ENCODE peak calls at places on chromosomes 7 and 10, in seven cellular contexts. A is lung, N is GM12864, Q is body of pancreas, Z is small intestine, X is mammary epithelial cell, E is uterus. O is an unnamed sample.

GRCh38 chr7:116354171-116354545 is 143.8 kb downstream of the TES start:
- DNase-seq in N (no peak), Z (no peak), X (no peak), Q (peak), E (peak), A (peak), O (peak)

GRCh38 chr7:34260282-34260681 is 354.9 kb downstream of the BMPER start:
- DNase-seq in N (no peak), X (peak), A (no peak), Q (no peak), E (no peak), Z (no peak), O (peak)

GRCh38 chr10:97066877-97067555 is 118.7 kb downstream of the SLIT1 start:
- DNase-seq in A (no peak), Q (no peak), N (no peak), X (no peak), E (no peak), Z (no peak), O (no peak)

GRCh38 chr10:15678851-15679250 is 40.9 kb downstream of the ITGA8 start:
- DNase-seq in A (no peak), Q (no peak), X (no peak), Z (no peak), E (no peak), N (no peak), O (no peak)

GRCh38 chr7:55964802-55965470 is 551 bp downstream of the NIPSNAP2 start:
- DNase-seq in X (peak), Q (peak), N (no peak), A (peak), Z (peak), E (peak), O (no peak)

GRCh38 chr7:81816312-81816711 is 46.5 kb upstream of the HGF start:
- DNase-seq in X (no peak), E (no peak), Q (no peak), A (no peak), Z (no peak), N (no peak), O (no peak)

GRCh38 chr10:17257466-17258321 is 29.7 kb downstream of the VIM start:
- DNase-seq in A (peak), X (peak), Z (peak), Q (peak), N (peak), E (peak), O (peak)

GRCh38 chr7:140455743-140456142 is 23.6 kb downstream of the MKRN1 start:
- DNase-seq in A (no peak), Q (no peak), E (no peak), Z (no peak), N (no peak), X (no peak), O (no peak)

GRCh38 chr10:33774857-33775256 is 440.4 kb upstream of the NRP1 start:
- DNase-seq in A (no peak), X (no peak), Z (no peak), E (no peak), N (no peak), Q (no peak), O (no peak)

GRCh38 chr10:3943695-3944257 is 158.8 kb upstream of the KLF6 start:
- DNase-seq in Z (no peak), N (no peak), A (no peak), E (no peak), Q (no peak), X (no peak), O (no peak)

GRCh38 chr7:64308019-64308275 is 5.8 kb upstream of the ZNF736 start:
- DNase-seq in A (peak), Z (peak), E (no peak), Q (peak), X (no peak), N (no peak), O (no peak)
- H3K4me3 ChIP-seq in A (no peak), Z (no peak), E (peak), Q (no peak), X (no peak), N (peak), O (no peak)

GRCh38 chr10:61835909-61836232 is 65.6 kb upstream of the ARID5B start:
- DNase-seq in Z (no peak), N (no peak), E (no peak), A (no peak), Q (no peak), X (peak), O (no peak)
- H3K4me3 ChIP-seq in Z (no peak), N (no peak), E (no peak), A (no peak), Q (no peak), X (no peak), O (no peak)

GRCh38 chr10:86671985-86672710 is 3.8 kb downstream of the LDB3 start:
- DNase-seq in Z (no peak), E (peak), N (no peak), A (no peak), X (no peak), Q (no peak), O (peak)

GRCh38 chr10:86674912-86675311 is 6.6 kb downstream of the LDB3 start:
- DNase-seq in X (no peak), A (no peak), E (no peak), Z (no peak), N (no peak), Q (no peak), O (no peak)

GRCh38 chr10:86671419-86671818 is 3.1 kb downstream of the LDB3 start:
- DNase-seq in X (no peak), N (no peak), E (no peak), Q (no peak), A (no peak), Z (peak), O (no peak)

GRCh38 chr10:86673827-86674581 is 5.7 kb downstream of the LDB3 start:
- DNase-seq in A (no peak), E (no peak), Q (no peak), X (no peak), N (no peak), Z (no peak), O (no peak)

DNA sequence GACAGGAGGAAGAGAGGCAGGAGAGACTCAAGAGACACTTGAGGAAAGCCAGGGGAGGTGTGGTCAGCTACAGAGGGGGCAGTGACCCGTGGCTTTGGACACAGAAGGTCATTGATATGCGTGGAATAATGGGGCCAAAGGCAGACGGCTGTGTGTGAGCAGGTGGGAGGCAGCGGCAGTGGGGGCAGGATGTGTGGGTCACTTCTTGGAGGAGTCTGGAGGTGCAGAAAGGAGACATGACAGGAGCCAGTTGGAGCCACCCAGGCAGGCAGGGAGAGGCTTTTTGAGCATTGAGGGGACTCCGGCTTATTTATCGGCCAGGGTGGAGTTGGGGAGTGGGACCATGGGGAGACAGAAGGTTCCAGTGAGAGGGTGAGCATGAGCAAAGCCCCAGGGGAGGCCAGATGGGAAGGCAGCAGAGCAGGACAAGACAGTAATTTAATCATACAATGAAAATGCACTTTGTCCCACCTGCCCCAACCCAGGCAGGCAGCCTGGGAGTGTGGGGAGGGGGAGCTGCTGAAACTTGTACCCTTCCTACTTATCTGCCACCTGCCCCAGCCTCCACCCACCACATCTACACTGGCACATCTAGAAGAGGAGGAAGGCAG is 5.0 kb downstream of the LDB3 start:
- DNase-seq in X (no peak), E (no peak), A (no peak), Q (no peak), Z (no peak), N (no peak), O (no peak)
- H3K4me3 ChIP-seq in X (no peak), E (no peak), A (no peak), Q (no peak), Z (no peak), N (no peak), O (no peak)

DNA sequence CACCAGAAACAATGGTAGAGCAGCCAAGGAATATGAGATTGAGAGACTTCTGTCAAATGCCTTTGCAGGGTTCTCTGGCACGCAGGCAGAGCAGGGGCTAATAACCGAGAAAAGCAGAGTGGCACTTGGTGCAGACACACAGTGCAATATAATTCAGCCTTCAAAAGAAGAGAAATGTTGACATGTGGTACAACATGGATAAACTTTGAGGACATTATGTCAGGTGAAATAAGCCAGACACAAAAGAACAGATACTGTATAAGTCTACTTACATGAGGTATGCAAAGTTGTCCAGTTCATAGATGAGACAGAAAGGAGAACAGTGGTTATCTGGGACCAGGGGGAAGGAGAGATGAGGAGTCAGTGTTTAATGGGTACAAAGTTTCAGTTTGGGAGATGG is 41.8 kb downstream of the ITIH5 start:
- DNase-seq in Z (no peak), A (no peak), X (no peak), Q (no peak), N (no peak), E (no peak), O (no peak)
- H3K4me3 ChIP-seq in Z (no peak), A (no peak), X (no peak), Q (no peak), N (no peak), E (no peak), O (no peak)

GRCh38 chr10:51867956-51868355 is 168.6 kb upstream of the CSTF2T start:
- DNase-seq in Z (peak), N (no peak), E (no peak), A (no peak), X (peak), Q (no peak), O (no peak)
- H3K4me3 ChIP-seq in Z (no peak), N (no peak), E (no peak), A (no peak), X (peak), Q (no peak), O (no peak)

GRCh38 chr7:103150192-103150591 is 1.3 kb upstream of the NAPEPLD start:
- DNase-seq in Q (no peak), A (peak), N (no peak), Z (peak), X (peak), E (no peak), O (peak)
- H3K4me3 ChIP-seq in Q (no peak), A (no peak), N (peak), Z (no peak), X (no peak), E (no peak), O (no peak)

DNA sequence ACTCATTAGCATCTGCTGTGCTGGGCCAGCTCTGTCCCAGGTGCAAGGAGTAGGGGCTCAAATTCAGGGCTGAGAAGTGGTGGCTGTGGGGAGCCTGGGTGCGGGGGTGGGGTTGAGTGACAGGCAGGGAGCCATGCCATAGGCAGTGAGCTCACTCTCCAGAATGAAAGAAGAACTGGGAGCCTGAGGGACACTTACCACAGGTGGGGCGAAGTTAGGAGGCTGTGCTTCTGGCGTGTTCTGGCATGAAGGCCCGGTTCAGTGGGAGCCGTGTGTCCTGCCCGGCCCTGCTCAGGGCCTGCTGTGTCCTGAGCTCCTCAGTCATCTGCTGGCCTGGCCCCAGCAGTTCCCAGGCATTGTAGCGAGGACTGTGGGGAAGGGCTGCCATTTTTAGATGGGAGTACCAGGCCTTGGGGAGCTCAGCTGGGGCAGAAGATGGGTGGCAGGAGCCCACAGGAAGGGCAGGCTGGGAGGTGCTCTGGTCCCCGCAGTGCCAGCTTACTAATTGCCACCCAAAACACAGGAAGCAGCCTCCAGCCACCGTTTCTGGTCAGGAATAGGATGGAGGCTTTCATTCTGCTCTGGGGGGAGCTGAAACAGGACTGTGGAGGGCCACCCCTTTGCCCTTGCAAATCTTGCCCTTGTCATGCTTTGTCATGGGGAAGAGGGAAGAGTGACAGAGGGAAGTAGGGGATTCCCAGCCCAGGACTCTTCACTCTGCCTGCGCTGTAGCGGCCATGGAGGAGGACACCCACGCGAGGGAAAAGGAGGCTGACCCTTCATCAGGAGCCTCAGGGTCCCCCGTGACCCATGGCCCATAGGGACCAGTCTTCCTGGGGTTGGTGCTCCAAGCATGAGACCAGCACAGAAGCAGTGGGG is 62.2 kb downstream of the MKI67 start:
- DNase-seq in Q (no peak), X (peak), N (no peak), E (no peak), Z (no peak), A (no peak), O (no peak)
- H3K4me3 ChIP-seq in Q (no peak), X (no peak), N (peak), E (no peak), Z (no peak), A (no peak), O (no peak)